ENCODE peak calls at places on chromosomes 16 and 17, in seven cellular contexts. One of them, this sample, is unnamed.
A peak's percentile ranks its signal among the peaks of the same experiment; 100 is the strongest.

GRCh38 chr16:88639231-88640038 is 1.1 kb downstream of the IL17C start:
- DNase-seq in hippocampal formation: no peak
- DNase-seq in NCI-H187 treated with DMSO at 0.1 percent for 48 hours: no peak
- DNase-seq in activated effector memory CD4-positive, alpha-beta T cell treated with anti-CD3 and anti-CD28 coated beads, Interleukin-2, amount 50 U/mL, for 16 hours: no peak
- DNase-seq in stimulated activated CD8-positive, alpha-beta memory T cell treated with anti-CD3 and anti-CD28 coated beads, Interleukin-4, amount 100 ng/mL, for 1 hour: no peak
- DNase-seq in activated T-cell treated with anti-CD3 and anti-CD28 coated beads for 24 hours: no peak
- DNase-seq in NCI-H460: no peak
- DNase-seq in this sample: peak; percentile 53

GRCh38 chr16:10906914-10907756 is 30.1 kb downstream of the CIITA start:
- DNase-seq in hippocampal formation: no peak
- DNase-seq in NCI-H187 treated with DMSO at 0.1 percent for 48 hours: no peak
- DNase-seq in activated effector memory CD4-positive, alpha-beta T cell treated with anti-CD3 and anti-CD28 coated beads, Interleukin-2, amount 50 U/mL, for 16 hours: no peak
- DNase-seq in stimulated activated CD8-positive, alpha-beta memory T cell treated with anti-CD3 and anti-CD28 coated beads, Interleukin-4, amount 100 ng/mL, for 1 hour: no peak
- DNase-seq in activated T-cell treated with anti-CD3 and anti-CD28 coated beads for 24 hours: no peak
- DNase-seq in NCI-H460: no peak
- DNase-seq in this sample: no peak

GRCh38 chr16:72189865-72190371 is 18.0 kb upstream of the PMFBP1 start:
- DNase-seq in hippocampal formation: no peak
- DNase-seq in NCI-H187 treated with DMSO at 0.1 percent for 48 hours: no peak
- DNase-seq in activated effector memory CD4-positive, alpha-beta T cell treated with anti-CD3 and anti-CD28 coated beads, Interleukin-2, amount 50 U/mL, for 16 hours: no peak
- DNase-seq in stimulated activated CD8-positive, alpha-beta memory T cell treated with anti-CD3 and anti-CD28 coated beads, Interleukin-4, amount 100 ng/mL, for 1 hour: no peak
- DNase-seq in activated T-cell treated with anti-CD3 and anti-CD28 coated beads for 24 hours: no peak
- DNase-seq in NCI-H460: no peak
- DNase-seq in this sample: no peak

GRCh38 chr16:68374251-68374805 is 63.5 kb downstream of the PRMT7 start:
- DNase-seq in hippocampal formation: no peak
- DNase-seq in NCI-H187 treated with DMSO at 0.1 percent for 48 hours: no peak
- DNase-seq in activated effector memory CD4-positive, alpha-beta T cell treated with anti-CD3 and anti-CD28 coated beads, Interleukin-2, amount 50 U/mL, for 16 hours: no peak
- DNase-seq in stimulated activated CD8-positive, alpha-beta memory T cell treated with anti-CD3 and anti-CD28 coated beads, Interleukin-4, amount 100 ng/mL, for 1 hour: no peak
- DNase-seq in activated T-cell treated with anti-CD3 and anti-CD28 coated beads for 24 hours: no peak
- DNase-seq in NCI-H460: no peak
- DNase-seq in this sample: no peak

GRCh38 chr16:22103371-22103890 is 11.1 kb downstream of the VWA3A start:
- DNase-seq in hippocampal formation: no peak
- DNase-seq in NCI-H187 treated with DMSO at 0.1 percent for 48 hours: no peak
- DNase-seq in activated effector memory CD4-positive, alpha-beta T cell treated with anti-CD3 and anti-CD28 coated beads, Interleukin-2, amount 50 U/mL, for 16 hours: no peak
- DNase-seq in stimulated activated CD8-positive, alpha-beta memory T cell treated with anti-CD3 and anti-CD28 coated beads, Interleukin-4, amount 100 ng/mL, for 1 hour: no peak
- DNase-seq in activated T-cell treated with anti-CD3 and anti-CD28 coated beads for 24 hours: no peak
- DNase-seq in NCI-H460: no peak
- DNase-seq in this sample: no peak

GRCh38 chr17:4573682-4574081 is 10.6 kb upstream of the SMTNL2 start:
- DNase-seq in hippocampal formation: no peak
- DNase-seq in NCI-H187 treated with DMSO at 0.1 percent for 48 hours: no peak
- DNase-seq in activated effector memory CD4-positive, alpha-beta T cell treated with anti-CD3 and anti-CD28 coated beads, Interleukin-2, amount 50 U/mL, for 16 hours: peak; percentile 89
- DNase-seq in stimulated activated CD8-positive, alpha-beta memory T cell treated with anti-CD3 and anti-CD28 coated beads, Interleukin-4, amount 100 ng/mL, for 1 hour: no peak
- DNase-seq in activated T-cell treated with anti-CD3 and anti-CD28 coated beads for 24 hours: peak; percentile 58
- DNase-seq in NCI-H460: no peak
- DNase-seq in this sample: no peak

GRCh38 chr17:75511270-75511609 is 4.1 kb downstream of the CASKIN2 start:
- DNase-seq in hippocampal formation: no peak
- DNase-seq in NCI-H187 treated with DMSO at 0.1 percent for 48 hours: no peak
- DNase-seq in activated effector memory CD4-positive, alpha-beta T cell treated with anti-CD3 and anti-CD28 coated beads, Interleukin-2, amount 50 U/mL, for 16 hours: no peak
- DNase-seq in stimulated activated CD8-positive, alpha-beta memory T cell treated with anti-CD3 and anti-CD28 coated beads, Interleukin-4, amount 100 ng/mL, for 1 hour: no peak
- DNase-seq in activated T-cell treated with anti-CD3 and anti-CD28 coated beads for 24 hours: no peak
- DNase-seq in NCI-H460: no peak
- DNase-seq in this sample: no peak

GRCh38 chr17:11499881-11500280 is 98.4 kb upstream of the DNAH9 start:
- DNase-seq in hippocampal formation: no peak
- DNase-seq in NCI-H187 treated with DMSO at 0.1 percent for 48 hours: no peak
- DNase-seq in activated effector memory CD4-positive, alpha-beta T cell treated with anti-CD3 and anti-CD28 coated beads, Interleukin-2, amount 50 U/mL, for 16 hours: no peak
- DNase-seq in stimulated activated CD8-positive, alpha-beta memory T cell treated with anti-CD3 and anti-CD28 coated beads, Interleukin-4, amount 100 ng/mL, for 1 hour: no peak
- DNase-seq in activated T-cell treated with anti-CD3 and anti-CD28 coated beads for 24 hours: no peak
- DNase-seq in NCI-H460: no peak
- DNase-seq in this sample: no peak

GRCh38 chr17:63930951-63931575 is 1.1 kb downstream of the CD79B start:
- DNase-seq in hippocampal formation: no peak
- DNase-seq in NCI-H187 treated with DMSO at 0.1 percent for 48 hours: no peak
- DNase-seq in activated effector memory CD4-positive, alpha-beta T cell treated with anti-CD3 and anti-CD28 coated beads, Interleukin-2, amount 50 U/mL, for 16 hours: peak; percentile 87
- DNase-seq in stimulated activated CD8-positive, alpha-beta memory T cell treated with anti-CD3 and anti-CD28 coated beads, Interleukin-4, amount 100 ng/mL, for 1 hour: no peak
- DNase-seq in activated T-cell treated with anti-CD3 and anti-CD28 coated beads for 24 hours: peak; percentile 35
- DNase-seq in NCI-H460: no peak
- DNase-seq in this sample: no peak

GRCh38 chr17:80082403-80083135 is 18.8 kb upstream of the GAA start:
- DNase-seq in hippocampal formation: peak; percentile 31
- DNase-seq in NCI-H187 treated with DMSO at 0.1 percent for 48 hours: peak; percentile 42
- DNase-seq in activated effector memory CD4-positive, alpha-beta T cell treated with anti-CD3 and anti-CD28 coated beads, Interleukin-2, amount 50 U/mL, for 16 hours: peak; percentile 82
- DNase-seq in stimulated activated CD8-positive, alpha-beta memory T cell treated with anti-CD3 and anti-CD28 coated beads, Interleukin-4, amount 100 ng/mL, for 1 hour: no peak
- DNase-seq in activated T-cell treated with anti-CD3 and anti-CD28 coated beads for 24 hours: peak; percentile 51
- DNase-seq in NCI-H460: peak; percentile 78
- DNase-seq in this sample: peak; percentile 57

GRCh38 chr16:89392881-89393730 is 97.3 kb downstream of the ANKRD11 start:
- DNase-seq in hippocampal formation: no peak
- DNase-seq in NCI-H187 treated with DMSO at 0.1 percent for 48 hours: no peak
- DNase-seq in activated effector memory CD4-positive, alpha-beta T cell treated with anti-CD3 and anti-CD28 coated beads, Interleukin-2, amount 50 U/mL, for 16 hours: no peak
- DNase-seq in stimulated activated CD8-positive, alpha-beta memory T cell treated with anti-CD3 and anti-CD28 coated beads, Interleukin-4, amount 100 ng/mL, for 1 hour: no peak
- DNase-seq in activated T-cell treated with anti-CD3 and anti-CD28 coated beads for 24 hours: no peak
- DNase-seq in NCI-H460: no peak
- DNase-seq in this sample: no peak

GRCh38 chr17:13099079-13099478 is 81.3 kb upstream of the ELAC2 start:
- DNase-seq in hippocampal formation: no peak
- DNase-seq in NCI-H187 treated with DMSO at 0.1 percent for 48 hours: no peak
- DNase-seq in activated effector memory CD4-positive, alpha-beta T cell treated with anti-CD3 and anti-CD28 coated beads, Interleukin-2, amount 50 U/mL, for 16 hours: no peak
- DNase-seq in stimulated activated CD8-positive, alpha-beta memory T cell treated with anti-CD3 and anti-CD28 coated beads, Interleukin-4, amount 100 ng/mL, for 1 hour: no peak
- DNase-seq in activated T-cell treated with anti-CD3 and anti-CD28 coated beads for 24 hours: no peak
- DNase-seq in NCI-H460: no peak
- DNase-seq in this sample: no peak

GRCh38 chr17:80761421-80761871 is 216.8 kb downstream of the RPTOR start:
- DNase-seq in hippocampal formation: no peak
- DNase-seq in NCI-H187 treated with DMSO at 0.1 percent for 48 hours: no peak
- DNase-seq in activated effector memory CD4-positive, alpha-beta T cell treated with anti-CD3 and anti-CD28 coated beads, Interleukin-2, amount 50 U/mL, for 16 hours: peak; percentile 91
- DNase-seq in stimulated activated CD8-positive, alpha-beta memory T cell treated with anti-CD3 and anti-CD28 coated beads, Interleukin-4, amount 100 ng/mL, for 1 hour: no peak
- DNase-seq in activated T-cell treated with anti-CD3 and anti-CD28 coated beads for 24 hours: peak; percentile 75
- DNase-seq in NCI-H460: no peak
- DNase-seq in this sample: no peak

GRCh38 chr16:49911430-49911829 is 55.5 kb upstream of the ZNF423 start:
- DNase-seq in hippocampal formation: no peak
- DNase-seq in NCI-H187 treated with DMSO at 0.1 percent for 48 hours: no peak
- DNase-seq in activated effector memory CD4-positive, alpha-beta T cell treated with anti-CD3 and anti-CD28 coated beads, Interleukin-2, amount 50 U/mL, for 16 hours: no peak
- DNase-seq in stimulated activated CD8-positive, alpha-beta memory T cell treated with anti-CD3 and anti-CD28 coated beads, Interleukin-4, amount 100 ng/mL, for 1 hour: no peak
- DNase-seq in activated T-cell treated with anti-CD3 and anti-CD28 coated beads for 24 hours: no peak
- DNase-seq in NCI-H460: no peak
- DNase-seq in this sample: no peak

GRCh38 chr17:8064590-8065019 is 22.9 kb downstream of the ALOX12B start:
- DNase-seq in hippocampal formation: no peak
- DNase-seq in NCI-H187 treated with DMSO at 0.1 percent for 48 hours: no peak
- DNase-seq in activated effector memory CD4-positive, alpha-beta T cell treated with anti-CD3 and anti-CD28 coated beads, Interleukin-2, amount 50 U/mL, for 16 hours: no peak
- DNase-seq in stimulated activated CD8-positive, alpha-beta memory T cell treated with anti-CD3 and anti-CD28 coated beads, Interleukin-4, amount 100 ng/mL, for 1 hour: no peak
- DNase-seq in activated T-cell treated with anti-CD3 and anti-CD28 coated beads for 24 hours: no peak
- DNase-seq in NCI-H460: no peak
- DNase-seq in this sample: no peak

GRCh38 chr17:63937319-63937718 is 5.2 kb upstream of the CD79B start:
- DNase-seq in hippocampal formation: no peak
- DNase-seq in NCI-H187 treated with DMSO at 0.1 percent for 48 hours: no peak
- DNase-seq in activated effector memory CD4-positive, alpha-beta T cell treated with anti-CD3 and anti-CD28 coated beads, Interleukin-2, amount 50 U/mL, for 16 hours: no peak
- DNase-seq in stimulated activated CD8-positive, alpha-beta memory T cell treated with anti-CD3 and anti-CD28 coated beads, Interleukin-4, amount 100 ng/mL, for 1 hour: no peak
- DNase-seq in activated T-cell treated with anti-CD3 and anti-CD28 coated beads for 24 hours: no peak
- DNase-seq in NCI-H460: no peak
- DNase-seq in this sample: no peak

GRCh38 chr17:80265205-80266068 is 4.8 kb downstream of the RNF213 start:
- DNase-seq in hippocampal formation: no peak
- DNase-seq in NCI-H187 treated with DMSO at 0.1 percent for 48 hours: no peak
- DNase-seq in activated effector memory CD4-positive, alpha-beta T cell treated with anti-CD3 and anti-CD28 coated beads, Interleukin-2, amount 50 U/mL, for 16 hours: peak; percentile 87
- DNase-seq in stimulated activated CD8-positive, alpha-beta memory T cell treated with anti-CD3 and anti-CD28 coated beads, Interleukin-4, amount 100 ng/mL, for 1 hour: no peak
- DNase-seq in activated T-cell treated with anti-CD3 and anti-CD28 coated beads for 24 hours: peak; percentile 70
- DNase-seq in NCI-H460: no peak
- DNase-seq in this sample: no peak

GRCh38 chr17:71109697-71110096 is 940.4 kb downstream of the KCNJ2 start:
- DNase-seq in hippocampal formation: no peak
- DNase-seq in NCI-H187 treated with DMSO at 0.1 percent for 48 hours: no peak
- DNase-seq in activated effector memory CD4-positive, alpha-beta T cell treated with anti-CD3 and anti-CD28 coated beads, Interleukin-2, amount 50 U/mL, for 16 hours: no peak
- DNase-seq in stimulated activated CD8-positive, alpha-beta memory T cell treated with anti-CD3 and anti-CD28 coated beads, Interleukin-4, amount 100 ng/mL, for 1 hour: no peak
- DNase-seq in activated T-cell treated with anti-CD3 and anti-CD28 coated beads for 24 hours: no peak
- DNase-seq in NCI-H460: no peak
- DNase-seq in this sample: no peak

GRCh38 chr17:40209404-40210093 is 9.6 kb upstream of the WIPF2 start:
- DNase-seq in hippocampal formation: no peak
- DNase-seq in NCI-H187 treated with DMSO at 0.1 percent for 48 hours: no peak
- DNase-seq in activated effector memory CD4-positive, alpha-beta T cell treated with anti-CD3 and anti-CD28 coated beads, Interleukin-2, amount 50 U/mL, for 16 hours: no peak
- DNase-seq in stimulated activated CD8-positive, alpha-beta memory T cell treated with anti-CD3 and anti-CD28 coated beads, Interleukin-4, amount 100 ng/mL, for 1 hour: no peak
- DNase-seq in activated T-cell treated with anti-CD3 and anti-CD28 coated beads for 24 hours: no peak
- DNase-seq in NCI-H460: no peak
- DNase-seq in this sample: no peak

GRCh38 chr16:85475691-85476300 is 137.3 kb upstream of the GSE1 start:
- DNase-seq in hippocampal formation: no peak
- DNase-seq in NCI-H187 treated with DMSO at 0.1 percent for 48 hours: no peak
- DNase-seq in activated effector memory CD4-positive, alpha-beta T cell treated with anti-CD3 and anti-CD28 coated beads, Interleukin-2, amount 50 U/mL, for 16 hours: no peak
- DNase-seq in stimulated activated CD8-positive, alpha-beta memory T cell treated with anti-CD3 and anti-CD28 coated beads, Interleukin-4, amount 100 ng/mL, for 1 hour: no peak
- DNase-seq in activated T-cell treated with anti-CD3 and anti-CD28 coated beads for 24 hours: no peak
- DNase-seq in NCI-H460: no peak
- DNase-seq in this sample: no peak

GRCh38 chr16:57988929-57989328 is 11.5 kb downstream of the ZNF319 start:
- DNase-seq in hippocampal formation: no peak
- DNase-seq in NCI-H187 treated with DMSO at 0.1 percent for 48 hours: no peak
- DNase-seq in activated effector memory CD4-positive, alpha-beta T cell treated with anti-CD3 and anti-CD28 coated beads, Interleukin-2, amount 50 U/mL, for 16 hours: no peak
- DNase-seq in stimulated activated CD8-positive, alpha-beta memory T cell treated with anti-CD3 and anti-CD28 coated beads, Interleukin-4, amount 100 ng/mL, for 1 hour: no peak
- DNase-seq in activated T-cell treated with anti-CD3 and anti-CD28 coated beads for 24 hours: no peak
- DNase-seq in NCI-H460: no peak
- DNase-seq in this sample: no peak

GRCh38 chr16:78647019-78647418 is 547.6 kb downstream of the WWOX start:
- DNase-seq in hippocampal formation: no peak
- DNase-seq in NCI-H187 treated with DMSO at 0.1 percent for 48 hours: no peak
- DNase-seq in activated effector memory CD4-positive, alpha-beta T cell treated with anti-CD3 and anti-CD28 coated beads, Interleukin-2, amount 50 U/mL, for 16 hours: no peak
- DNase-seq in stimulated activated CD8-positive, alpha-beta memory T cell treated with anti-CD3 and anti-CD28 coated beads, Interleukin-4, amount 100 ng/mL, for 1 hour: no peak
- DNase-seq in activated T-cell treated with anti-CD3 and anti-CD28 coated beads for 24 hours: no peak
- DNase-seq in NCI-H460: no peak
- DNase-seq in this sample: no peak

GRCh38 chr17:66359351-66359750 is 56.9 kb downstream of the PRKCA start:
- DNase-seq in hippocampal formation: no peak
- DNase-seq in NCI-H187 treated with DMSO at 0.1 percent for 48 hours: no peak
- DNase-seq in activated effector memory CD4-positive, alpha-beta T cell treated with anti-CD3 and anti-CD28 coated beads, Interleukin-2, amount 50 U/mL, for 16 hours: no peak
- DNase-seq in stimulated activated CD8-positive, alpha-beta memory T cell treated with anti-CD3 and anti-CD28 coated beads, Interleukin-4, amount 100 ng/mL, for 1 hour: no peak
- DNase-seq in activated T-cell treated with anti-CD3 and anti-CD28 coated beads for 24 hours: no peak
- DNase-seq in NCI-H460: no peak
- DNase-seq in this sample: no peak

GRCh38 chr17:80465316-80465974 is 11.0 kb downstream of the NPTX1 start:
- DNase-seq in hippocampal formation: no peak
- DNase-seq in NCI-H187 treated with DMSO at 0.1 percent for 48 hours: no peak
- DNase-seq in activated effector memory CD4-positive, alpha-beta T cell treated with anti-CD3 and anti-CD28 coated beads, Interleukin-2, amount 50 U/mL, for 16 hours: no peak
- DNase-seq in stimulated activated CD8-positive, alpha-beta memory T cell treated with anti-CD3 and anti-CD28 coated beads, Interleukin-4, amount 100 ng/mL, for 1 hour: no peak
- DNase-seq in activated T-cell treated with anti-CD3 and anti-CD28 coated beads for 24 hours: no peak
- DNase-seq in NCI-H460: no peak
- DNase-seq in this sample: no peak